ENCODE peak calls at places on chromosome 17, in nine cellular contexts. P is coronary artery, C is heart right ventricle, X is fibroblast of mammary gland, Z is glutamatergic neuron, Y is colonic mucosa, S is HFF-Myc, B is prostate gland, M is PC-3. W is an unnamed sample.
A peak's percentile ranks its signal among the peaks of the same experiment; 100 is the strongest.

GRCh38 chr17:83177611-83178532 is 98.5 kb downstream of the METRNL start:
- DNase-seq in M (no peak), Z (peak; percentile 52), C (no peak), Y (peak; percentile 12), B (no peak), S (no peak), X (no peak), P (peak; percentile 64), W (no peak)

GRCh38 chr17:67377727-67378443 is 804 bp downstream of the PITPNC1 start:
- DNase-seq in Z (peak; percentile 72), B (peak; percentile 41), S (no peak), C (peak; percentile 46), M (peak; percentile 52), P (peak; percentile 81), Y (peak; percentile 58), X (no peak), W (peak; percentile 71)

GRCh38 chr17:43634681-43635125 is 27.0 kb downstream of the MEOX1 start:
- DNase-seq in P (no peak), M (no peak), Y (no peak), S (no peak), Z (no peak), B (peak; percentile 19), X (peak; percentile 31), C (peak; percentile 56), W (no peak)

GRCh38 chr17:7428557-7428956 is at the start of gene SPEM3:
- DNase-seq in Y (no peak), P (no peak), Z (no peak), M (no peak), X (no peak), B (no peak), S (no peak), C (no peak), W (no peak)

GRCh38 chr17:45177563-45177962 is 15.9 kb downstream of the HEXIM2 start:
- DNase-seq in M (no peak), Z (no peak), P (no peak), C (no peak), Y (no peak), X (no peak), B (no peak), S (no peak), W (no peak)

GRCh38 chr17:39751637-39752036 is 13.9 kb downstream of the GRB7 start:
- DNase-seq in B (no peak), Y (no peak), P (no peak), M (no peak), X (no peak), C (no peak), Z (no peak), S (no peak), W (no peak)

GRCh38 chr17:45436161-45436560 is 3.5 kb upstream of the ARHGAP27 start:
- DNase-seq in P (no peak), C (no peak), B (no peak), Y (no peak), M (peak; percentile 26), Z (no peak), S (no peak), X (no peak), W (no peak)

GRCh38 chr17:64115043-64115698 is 14.8 kb downstream of the ERN1 start:
- DNase-seq in X (peak; percentile 56), Y (no peak), M (peak; percentile 60), B (peak; percentile 37), Z (no peak), C (no peak), S (no peak), P (no peak), W (no peak)

GRCh38 chr17:67239597-67239996 is 5.4 kb downstream of the HELZ start:
- DNase-seq in Y (no peak), B (no peak), M (no peak), X (peak; percentile 66), S (no peak), P (no peak), Z (no peak), C (no peak), W (no peak)

GRCh38 chr17:63956296-63956920 is 16.3 kb downstream of the SCN4A start:
- DNase-seq in C (no peak), Z (no peak), Y (no peak), S (no peak), M (no peak), B (no peak), X (peak; percentile 52), P (no peak), W (no peak)

GRCh38 chr17:78441271-78441986 is 63.0 kb downstream of the PGS1 start:
- DNase-seq in B (no peak), Z (no peak), C (no peak), S (no peak), P (no peak), Y (no peak), M (peak; percentile 38), X (no peak), W (no peak)

GRCh38 chr17:46732133-46732532 is 86.4 kb downstream of the WNT3 start:
- DNase-seq in Z (no peak), M (no peak), P (no peak), Y (no peak), B (no peak), X (no peak), S (no peak), C (no peak), W (no peak)
- TF ChIP-seq CTCF in Z (no peak), M (no peak), P (no peak), Y (no peak), B (no peak), X (no peak), S (no peak), C (no peak), W (no peak)

DNA sequence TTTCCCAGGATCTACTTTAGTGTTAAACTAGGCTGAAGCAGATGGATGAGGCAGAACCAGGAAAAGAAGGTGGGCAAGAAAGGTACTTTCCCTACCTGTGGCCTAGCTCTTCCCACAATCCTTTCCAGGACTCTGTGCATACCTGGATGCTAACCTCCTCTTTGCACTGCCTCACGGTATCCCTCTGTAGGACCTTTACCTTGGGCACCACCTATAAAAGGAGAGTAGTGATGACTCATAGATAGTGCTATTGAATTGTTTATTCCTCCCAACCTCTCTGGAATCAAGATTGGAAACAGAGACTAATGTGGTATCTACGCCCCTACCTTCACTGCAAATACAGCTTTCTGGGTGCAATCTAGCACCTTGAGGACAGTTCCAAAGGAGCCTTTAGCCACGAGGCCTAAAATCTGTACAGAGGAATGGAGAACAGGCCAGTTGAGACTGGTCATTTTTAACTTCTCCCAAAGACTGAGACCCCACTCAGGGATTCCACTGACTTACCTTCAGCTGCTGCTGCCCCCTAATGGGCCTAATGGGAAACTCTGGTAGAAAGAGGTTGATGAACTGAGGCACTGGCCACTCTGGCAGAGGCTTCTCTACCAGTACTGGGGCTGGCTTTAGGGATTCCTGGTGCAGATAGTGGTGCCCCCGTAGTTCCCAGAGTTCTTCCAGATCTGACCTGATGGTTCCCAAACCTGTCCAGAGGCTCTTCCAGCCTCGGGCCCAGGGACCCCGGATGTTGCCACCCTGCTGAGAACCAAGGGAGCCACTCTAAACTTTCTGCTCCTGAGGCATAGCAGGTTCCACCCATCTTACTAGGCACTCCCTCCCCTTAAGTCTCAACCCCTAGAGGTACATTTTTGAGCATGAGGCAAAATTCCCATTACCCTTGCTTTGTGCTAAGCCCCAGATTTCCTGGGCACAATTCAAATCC is 781 bp downstream of the RSKR start:
- DNase-seq in C (peak; percentile 37), P (peak; percentile 60), S (no peak), X (peak; percentile 30), B (no peak), Z (peak; percentile 60), M (peak; percentile 24), Y (peak; percentile 29), W (peak; percentile 48)
- TF ChIP-seq CTCF in C (peak; percentile 43), P (peak; percentile 29), S (peak; percentile 73), X (peak; percentile 69), B (peak; percentile 45), Z (peak; percentile 71), M (peak; percentile 64), Y (peak; percentile 64), W (peak; percentile 66)

GRCh38 chr17:49498037-49498615 is 3.0 kb downstream of the NGFR start:
- DNase-seq in X (no peak), Z (no peak), S (no peak), B (no peak), M (peak; percentile 15), Y (no peak), C (no peak), P (no peak), W (no peak)
- TF ChIP-seq CTCF in X (no peak), Z (peak; percentile 9), S (no peak), B (no peak), M (peak; percentile 31), Y (no peak), C (no peak), P (no peak), W (no peak)

GRCh38 chr17:76368545-76368944 is 14.8 kb upstream of the PRPSAP1 start:
- DNase-seq in Z (no peak), Y (no peak), S (peak; percentile 82), P (no peak), M (no peak), B (no peak), X (peak; percentile 77), C (no peak), W (no peak)

GRCh38 chr17:76366247-76366646 is 12.5 kb upstream of the PRPSAP1 start:
- DNase-seq in X (no peak), C (no peak), S (no peak), P (no peak), Y (no peak), M (no peak), B (no peak), Z (no peak), W (no peak)

GRCh38 chr17:76363107-76363801 is 9.5 kb upstream of the PRPSAP1 start:
- DNase-seq in S (no peak), C (no peak), X (no peak), Z (no peak), M (no peak), Y (no peak), B (no peak), P (no peak), W (no peak)

GRCh38 chr17:76367647-76368046 is 13.9 kb upstream of the PRPSAP1 start:
- DNase-seq in M (no peak), P (no peak), Y (peak; percentile 42), Z (no peak), S (no peak), X (no peak), C (no peak), B (no peak), W (no peak)

GRCh38 chr17:76365256-76365903 is 11.7 kb upstream of the PRPSAP1 start:
- DNase-seq in P (no peak), S (no peak), M (peak; percentile 59), B (no peak), C (no peak), Y (no peak), Z (no peak), X (no peak), W (no peak)
- TF ChIP-seq CTCF in P (no peak), S (peak; percentile 27), M (peak; percentile 84), B (no peak), C (peak; percentile 6), Y (no peak), Z (no peak), X (peak; percentile 48), W (peak; percentile 52)